ENCODE peak calls at places on chromosome 18, in seven cellular contexts. O is GM13976; K is RPMI8226; E is NCI-H2107; C is IMR-90; V is LHCN-M2; W is activated CD4-positive, alpha-beta T cell treated with anti-CD3 and anti-CD28 coated beads for 36 hours. X is an unnamed sample.

GRCh38 chr18:45634454-45634853 is 19.2 kb downstream of the SLC14A2 start:
- DNase-seq in O (no peak), K (no peak), E (no peak), C (no peak), V (no peak), W (no peak), X (no peak)

GRCh38 chr18:62651276-62652031 is 63.9 kb upstream of the PHLPP1 start:
- DNase-seq in O (peak), K (no peak), E (no peak), C (no peak), V (no peak), W (no peak), X (peak)

GRCh38 chr18:6219116-6219717 is 195.5 kb downstream of the L3MBTL4 start:
- DNase-seq in O (peak), K (peak), E (no peak), C (peak), V (no peak), W (peak), X (peak)

GRCh38 chr18:36316246-36316645 is 18.7 kb downstream of the FHOD3 start:
- DNase-seq in O (no peak), K (no peak), E (no peak), C (no peak), V (peak), W (no peak), X (no peak)

GRCh38 chr18:50956116-50956515 is 11.7 kb upstream of the ELAC1 start:
- DNase-seq in O (no peak), K (no peak), E (no peak), C (no peak), V (no peak), W (no peak), X (no peak)

GRCh38 chr18:77733292-77733903 is 483.8 kb downstream of the GALR1 start:
- DNase-seq in O (no peak), K (no peak), E (no peak), C (no peak), V (no peak), W (no peak), X (no peak)

GRCh38 chr18:10858477-10858876 is 290.9 kb downstream of the PIEZO2 start:
- DNase-seq in O (no peak), K (no peak), E (no peak), C (no peak), V (no peak), W (no peak), X (no peak)

GRCh38 chr18:49886891-49887764 is 73.8 kb upstream of the ACAA2 start:
- DNase-seq in O (no peak), K (no peak), E (no peak), C (no peak), V (no peak), W (peak), X (no peak)

GRCh38 chr18:47619771-47620170 is 310.7 kb downstream of the SMAD2 start:
- DNase-seq in O (no peak), K (no peak), E (no peak), C (no peak), V (no peak), W (no peak), X (no peak)

GRCh38 chr18:11004294-11004693 is 145.1 kb downstream of the PIEZO2 start:
- DNase-seq in O (no peak), K (no peak), E (no peak), C (peak), V (peak), W (no peak), X (no peak)

X was measured in GM20000.